ENCODE peak calls at places on chromosomes 5 and 9, in seven cellular contexts. G, V, B, E, F, W and T are unnamed samples.

GRCh38 chr9:125912261-125912660 is 165.1 kb downstream of the PBX3 start:
- DNase-seq in W (no peak), F (no peak), E (no peak), V (no peak), G (no peak), B (no peak), T (no peak)

GRCh38 chr5:115818821-115819220 is 2.4 kb upstream of the CDO1 start:
- DNase-seq in B (no peak), G (no peak), V (no peak), E (no peak), W (no peak), F (no peak), T (no peak)

GRCh38 chr5:1750469-1750868 is 49.2 kb downstream of the MRPL36 start:
- DNase-seq in G (no peak), F (no peak), W (peak; percentile 2), V (no peak), B (no peak), E (peak; percentile 0), T (no peak)

GRCh38 chr5:77087484-77088291 is 603 bp upstream of the ZBED3 start:
- DNase-seq in V (peak; percentile 27), F (no peak), E (no peak), G (no peak), B (no peak), W (no peak), T (no peak)

GRCh38 chr5:150640311-150641005 is at the start of gene SYNPO:
- DNase-seq in E (no peak), F (no peak), G (peak; percentile 52), W (no peak), B (no peak), V (peak; percentile 58), T (no peak)

GRCh38 chr5:1274471-1274870 is 20.4 kb downstream of the TERT start:
- DNase-seq in W (no peak), F (no peak), E (no peak), B (no peak), V (no peak), G (no peak), T (no peak)

GRCh38 chr9:9352877-9353481 is 1259.8 kb downstream of the PTPRD start:
- DNase-seq in E (no peak), V (no peak), F (peak; percentile 20), W (no peak), G (no peak), B (no peak), T (no peak)

GRCh38 chr5:170491479-170491878 is 12.3 kb upstream of the KCNIP1 start:
- DNase-seq in F (no peak), W (no peak), G (no peak), V (no peak), E (no peak), B (no peak), T (peak; percentile 38)

GRCh38 chr9:16626577-16627130 is 243.8 kb downstream of the BNC2 start:
- DNase-seq in E (no peak), V (no peak), B (no peak), W (no peak), G (no peak), F (peak; percentile 40), T (no peak)

GRCh38 chr9:85541876-85542275 is 199.9 kb downstream of the AGTPBP1 start:
- DNase-seq in G (no peak), E (no peak), W (no peak), B (no peak), V (no peak), F (no peak), T (no peak)

GRCh38 chr9:73715591-73715990 is 563.9 kb downstream of the ANXA1 start:
- DNase-seq in W (no peak), V (no peak), G (no peak), E (no peak), F (no peak), B (no peak), T (no peak)

GRCh38 chr5:135747824-135748223 is 86.6 kb upstream of the SLC25A48 start:
- DNase-seq in W (no peak), B (no peak), G (no peak), V (no peak), F (no peak), E (no peak), T (no peak)

GRCh38 chr9:78765861-78766260 is 468.9 kb downstream of the PSAT1 start:
- DNase-seq in F (no peak), W (no peak), B (no peak), V (no peak), G (no peak), E (no peak), T (no peak)

GRCh38 chr9:91515074-91515687 is 91.5 kb upstream of the NFIL3 start:
- DNase-seq in W (no peak), V (no peak), E (no peak), F (no peak), B (no peak), G (peak; percentile 61), T (no peak)

GRCh38 chr5:100901851-100902341 is 1.2 kb downstream of the ST8SIA4 start:
- DNase-seq in F (peak; percentile 26), G (no peak), V (no peak), E (no peak), B (peak; percentile 23), W (peak; percentile 25), T (peak; percentile 75)

GRCh38 chr5:119287547-119288073 is 68.2 kb upstream of the TNFAIP8 start:
- DNase-seq in B (no peak), E (no peak), W (no peak), F (no peak), G (no peak), V (no peak), T (no peak)

GRCh38 chr5:173789031-173789920 is 98.9 kb upstream of the CPEB4 start:
- DNase-seq in V (no peak), G (peak; percentile 24), E (no peak), W (no peak), B (no peak), F (no peak), T (no peak)

GRCh38 chr9:1956958-1957357 is 58.2 kb upstream of the SMARCA2 start:
- DNase-seq in B (no peak), W (no peak), G (no peak), F (no peak), V (no peak), E (no peak), T (no peak)

GRCh38 chr9:133170716-133171115 is 7.0 kb upstream of the GBGT1 start:
- DNase-seq in B (no peak), W (no peak), V (no peak), F (no peak), G (no peak), E (no peak), T (no peak)

GRCh38 chr5:169904059-169904458 is 76.2 kb downstream of the INSYN2B start:
- DNase-seq in G (no peak), B (no peak), V (no peak), E (no peak), F (no peak), W (no peak), T (no peak)

GRCh38 chr5:14165375-14166091 is 22.4 kb downstream of the TRIO start:
- DNase-seq in B (no peak), E (no peak), F (no peak), G (no peak), W (no peak), V (no peak), T (no peak)

GRCh38 chr9:132732326-132732725 is 62.1 kb downstream of the GTF3C4 start:
- DNase-seq in F (no peak), E (no peak), V (no peak), W (no peak), B (no peak), G (no peak), T (no peak)

GRCh38 chr9:126411225-126411947 is 84.8 kb downstream of the MVB12B start:
- DNase-seq in E (no peak), W (no peak), V (no peak), F (no peak), G (no peak), B (no peak), T (no peak)

GRCh38 chr9:137691648-137692357 is 73.0 kb downstream of the EHMT1 start:
- DNase-seq in G (no peak), E (no peak), F (peak; percentile 11), V (no peak), W (no peak), B (no peak), T (peak; percentile 30)

GRCh38 chr5:61460471-61460870 is 128.4 kb downstream of the ZSWIM6 start:
- DNase-seq in V (no peak), G (no peak), F (no peak), B (no peak), W (no peak), E (no peak), T (no peak)

GRCh38 chr5:2749514-2750025 is 1.9 kb downstream of the IRX2 start:
- DNase-seq in E (no peak), W (no peak), B (no peak), V (no peak), G (no peak), F (no peak), T (no peak)

GRCh38 chr9:114155263-114155966 is at the start of gene COL27A1:
- DNase-seq in G (peak; percentile 77), B (peak; percentile 85), W (peak; percentile 71), E (peak; percentile 58), F (peak; percentile 27), V (peak; percentile 96), T (peak; percentile 43)

GRCh38 chr9:30774326-30774725 is 1610.1 kb upstream of the ACO1 start:
- DNase-seq in G (no peak), E (no peak), B (no peak), W (no peak), V (peak; percentile 7), F (no peak), T (no peak)

GRCh38 chr9:122342323-122343050 is 28.3 kb upstream of the PTGS1 start:
- DNase-seq in E (no peak), G (no peak), V (no peak), B (no peak), F (no peak), W (no peak), T (no peak)

GRCh38 chr9:76255781-76256455 is 138.3 kb downstream of the RFK start:
- DNase-seq in G (peak; percentile 33), W (no peak), E (no peak), V (no peak), B (no peak), F (peak; percentile 13), T (no peak)

GRCh38 chr5:177500685-177501522 is 3.5 kb upstream of the PDLIM7 start:
- DNase-seq in E (peak; percentile 82), F (peak; percentile 39), V (peak; percentile 98), B (peak; percentile 91), G (peak; percentile 98), W (peak; percentile 78), T (peak; percentile 62)